ENCODE peak calls at places on chromosomes 11 and 22, in nine cellular contexts. One of them, this sample, is unnamed.
A peak's percentile ranks its signal among the peaks of the same experiment; 100 is the strongest.

GRCh38 chr11:124339671-124340447 is 19.9 kb upstream of the OR8D2 start:
- ATAC-seq in HCT116: no peak
- ATAC-seq in right lobe of liver: no peak
- ATAC-seq in Right ventricle myocardium superior: no peak
- ATAC-seq in left lung: no peak
- ATAC-seq in heart left ventricle: no peak
- ATAC-seq in A549: no peak
- ATAC-seq in CD8-positive, alpha-beta T cell: no peak
- ATAC-seq in left cardiac atrium: no peak
- ATAC-seq in this sample: no peak

GRCh38 chr11:59247535-59248227 is 35.0 kb upstream of the MPEG1 start:
- ATAC-seq in HCT116: no peak
- ATAC-seq in right lobe of liver: peak; percentile 51
- ATAC-seq in Right ventricle myocardium superior: peak; percentile 82
- ATAC-seq in left lung: peak; percentile 64
- ATAC-seq in heart left ventricle: peak; percentile 42
- ATAC-seq in A549: no peak
- ATAC-seq in CD8-positive, alpha-beta T cell: no peak
- ATAC-seq in left cardiac atrium: peak; percentile 30
- ATAC-seq in this sample: peak; percentile 62

GRCh38 chr11:46429709-46430108 is 38.1 kb upstream of the CHRM4 start:
- ATAC-seq in HCT116: no peak
- ATAC-seq in right lobe of liver: no peak
- ATAC-seq in Right ventricle myocardium superior: no peak
- ATAC-seq in left lung: no peak
- ATAC-seq in heart left ventricle: no peak
- ATAC-seq in A549: no peak
- ATAC-seq in CD8-positive, alpha-beta T cell: no peak
- ATAC-seq in left cardiac atrium: no peak
- ATAC-seq in this sample: no peak

GRCh38 chr11:117230981-117231636 is 764 bp downstream of the PCSK7 start:
- ATAC-seq in HCT116: no peak
- ATAC-seq in right lobe of liver: no peak
- ATAC-seq in Right ventricle myocardium superior: no peak
- ATAC-seq in left lung: no peak
- ATAC-seq in heart left ventricle: no peak
- ATAC-seq in A549: peak; percentile 23
- ATAC-seq in CD8-positive, alpha-beta T cell: no peak
- ATAC-seq in left cardiac atrium: no peak
- ATAC-seq in this sample: no peak

GRCh38 chr11:102613455-102613854 is 11.7 kb downstream of the MMP20 start:
- ATAC-seq in HCT116: no peak
- ATAC-seq in right lobe of liver: no peak
- ATAC-seq in Right ventricle myocardium superior: no peak
- ATAC-seq in left lung: no peak
- ATAC-seq in heart left ventricle: no peak
- ATAC-seq in A549: no peak
- ATAC-seq in CD8-positive, alpha-beta T cell: no peak
- ATAC-seq in left cardiac atrium: no peak
- ATAC-seq in this sample: no peak

GRCh38 chr22:29096736-29097669 is 24.2 kb downstream of the KREMEN1 start:
- ATAC-seq in HCT116: no peak
- ATAC-seq in right lobe of liver: no peak
- ATAC-seq in Right ventricle myocardium superior: peak; percentile 77
- ATAC-seq in left lung: no peak
- ATAC-seq in heart left ventricle: peak; percentile 87
- ATAC-seq in A549: no peak
- ATAC-seq in CD8-positive, alpha-beta T cell: no peak
- ATAC-seq in left cardiac atrium: peak; percentile 67
- ATAC-seq in this sample: no peak

GRCh38 chr22:45930324-45930723 is 46.6 kb downstream of the WNT7B start:
- ATAC-seq in HCT116: no peak
- ATAC-seq in right lobe of liver: no peak
- ATAC-seq in Right ventricle myocardium superior: no peak
- ATAC-seq in left lung: no peak
- ATAC-seq in heart left ventricle: no peak
- ATAC-seq in A549: no peak
- ATAC-seq in CD8-positive, alpha-beta T cell: no peak
- ATAC-seq in left cardiac atrium: no peak
- ATAC-seq in this sample: no peak

GRCh38 chr22:24303007-24303406 is 32.4 kb downstream of the SPECC1L start:
- ATAC-seq in HCT116: no peak
- ATAC-seq in right lobe of liver: peak; percentile 32
- ATAC-seq in Right ventricle myocardium superior: peak; percentile 14
- ATAC-seq in left lung: peak; percentile 10
- ATAC-seq in heart left ventricle: peak; percentile 14
- ATAC-seq in A549: no peak
- ATAC-seq in CD8-positive, alpha-beta T cell: no peak
- ATAC-seq in left cardiac atrium: peak; percentile 31
- ATAC-seq in this sample: peak; percentile 20

GRCh38 chr11:124610295-124610694 is 933 bp upstream of the PANX3 start:
- ATAC-seq in HCT116: no peak
- ATAC-seq in right lobe of liver: no peak
- ATAC-seq in Right ventricle myocardium superior: no peak
- ATAC-seq in left lung: peak; percentile 59
- ATAC-seq in heart left ventricle: no peak
- ATAC-seq in A549: no peak
- ATAC-seq in CD8-positive, alpha-beta T cell: no peak
- ATAC-seq in left cardiac atrium: no peak
- ATAC-seq in this sample: no peak

GRCh38 chr11:59267738-59268475 is 55.2 kb upstream of the MPEG1 start:
- ATAC-seq in HCT116: peak; percentile 17
- ATAC-seq in right lobe of liver: no peak
- ATAC-seq in Right ventricle myocardium superior: no peak
- ATAC-seq in left lung: no peak
- ATAC-seq in heart left ventricle: no peak
- ATAC-seq in A549: no peak
- ATAC-seq in CD8-positive, alpha-beta T cell: no peak
- ATAC-seq in left cardiac atrium: no peak
- ATAC-seq in this sample: no peak

GRCh38 chr11:104146943-104147342 is 17.0 kb downstream of the PDGFD start:
- ATAC-seq in HCT116: no peak
- ATAC-seq in right lobe of liver: no peak
- ATAC-seq in Right ventricle myocardium superior: no peak
- ATAC-seq in left lung: no peak
- ATAC-seq in heart left ventricle: no peak
- ATAC-seq in A549: no peak
- ATAC-seq in CD8-positive, alpha-beta T cell: no peak
- ATAC-seq in left cardiac atrium: no peak
- ATAC-seq in this sample: no peak

GRCh38 chr11:118370774-118371173 is 11.4 kb downstream of the UBE4A start:
- ATAC-seq in HCT116: peak; percentile 61
- ATAC-seq in right lobe of liver: no peak
- ATAC-seq in Right ventricle myocardium superior: no peak
- ATAC-seq in left lung: no peak
- ATAC-seq in heart left ventricle: no peak
- ATAC-seq in A549: no peak
- ATAC-seq in CD8-positive, alpha-beta T cell: no peak
- ATAC-seq in left cardiac atrium: no peak
- ATAC-seq in this sample: no peak

GRCh38 chr22:44979154-44979553 is 30.7 kb downstream of the PHF21B start:
- ATAC-seq in HCT116: no peak
- ATAC-seq in right lobe of liver: no peak
- ATAC-seq in Right ventricle myocardium superior: no peak
- ATAC-seq in left lung: no peak
- ATAC-seq in heart left ventricle: no peak
- ATAC-seq in A549: no peak
- ATAC-seq in CD8-positive, alpha-beta T cell: no peak
- ATAC-seq in left cardiac atrium: no peak
- ATAC-seq in this sample: no peak

GRCh38 chr22:44131989-44132685 is 48.6 kb upstream of the PARVG start:
- ATAC-seq in HCT116: no peak
- ATAC-seq in right lobe of liver: no peak
- ATAC-seq in Right ventricle myocardium superior: peak; percentile 37
- ATAC-seq in left lung: no peak
- ATAC-seq in heart left ventricle: peak; percentile 24
- ATAC-seq in A549: no peak
- ATAC-seq in CD8-positive, alpha-beta T cell: no peak
- ATAC-seq in left cardiac atrium: peak; percentile 17
- ATAC-seq in this sample: no peak

GRCh38 chr11:21427750-21428149 is 758.4 kb downstream of the NELL1 start:
- ATAC-seq in HCT116: no peak
- ATAC-seq in right lobe of liver: no peak
- ATAC-seq in Right ventricle myocardium superior: no peak
- ATAC-seq in left lung: no peak
- ATAC-seq in heart left ventricle: no peak
- ATAC-seq in A549: no peak
- ATAC-seq in CD8-positive, alpha-beta T cell: no peak
- ATAC-seq in left cardiac atrium: no peak
- ATAC-seq in this sample: no peak

GRCh38 chr11:83835423-83835822 is 549.3 kb upstream of the CCDC90B start:
- ATAC-seq in HCT116: no peak
- ATAC-seq in right lobe of liver: peak; percentile 45
- ATAC-seq in Right ventricle myocardium superior: no peak
- ATAC-seq in left lung: no peak
- ATAC-seq in heart left ventricle: no peak
- ATAC-seq in A549: no peak
- ATAC-seq in CD8-positive, alpha-beta T cell: no peak
- ATAC-seq in left cardiac atrium: no peak
- ATAC-seq in this sample: no peak

GRCh38 chr11:19994712-19995111 is 165.6 kb downstream of the DBX1 start:
- ATAC-seq in HCT116: no peak
- ATAC-seq in right lobe of liver: peak; percentile 73
- ATAC-seq in Right ventricle myocardium superior: no peak
- ATAC-seq in left lung: no peak
- ATAC-seq in heart left ventricle: no peak
- ATAC-seq in A549: no peak
- ATAC-seq in CD8-positive, alpha-beta T cell: no peak
- ATAC-seq in left cardiac atrium: no peak
- ATAC-seq in this sample: no peak

GRCh38 chr11:62416596-62416995 is 2.2 kb upstream of the SCGB1A1 start:
- ATAC-seq in HCT116: no peak
- ATAC-seq in right lobe of liver: no peak
- ATAC-seq in Right ventricle myocardium superior: no peak
- ATAC-seq in left lung: no peak
- ATAC-seq in heart left ventricle: no peak
- ATAC-seq in A549: no peak
- ATAC-seq in CD8-positive, alpha-beta T cell: no peak
- ATAC-seq in left cardiac atrium: no peak
- ATAC-seq in this sample: no peak

GRCh38 chr11:129637473-129637872 is 178.2 kb upstream of the TMEM45B start:
- ATAC-seq in HCT116: peak; percentile 40
- ATAC-seq in right lobe of liver: no peak
- ATAC-seq in Right ventricle myocardium superior: no peak
- ATAC-seq in left lung: no peak
- ATAC-seq in heart left ventricle: no peak
- ATAC-seq in A549: peak; percentile 64
- ATAC-seq in CD8-positive, alpha-beta T cell: no peak
- ATAC-seq in left cardiac atrium: no peak
- ATAC-seq in this sample: no peak

GRCh38 chr22:34992672-34993071 is 73.3 kb upstream of the ISX start:
- ATAC-seq in HCT116: peak; percentile 53
- ATAC-seq in right lobe of liver: no peak
- ATAC-seq in Right ventricle myocardium superior: no peak
- ATAC-seq in left lung: no peak
- ATAC-seq in heart left ventricle: no peak
- ATAC-seq in A549: no peak
- ATAC-seq in CD8-positive, alpha-beta T cell: no peak
- ATAC-seq in left cardiac atrium: no peak
- ATAC-seq in this sample: no peak

GRCh38 chr22:17492247-17492646 is 71.1 kb upstream of the SLC25A18 start:
- ATAC-seq in HCT116: no peak
- ATAC-seq in right lobe of liver: no peak
- ATAC-seq in Right ventricle myocardium superior: peak; percentile 89
- ATAC-seq in left lung: peak; percentile 31
- ATAC-seq in heart left ventricle: peak; percentile 82
- ATAC-seq in A549: no peak
- ATAC-seq in CD8-positive, alpha-beta T cell: no peak
- ATAC-seq in left cardiac atrium: peak; percentile 47
- ATAC-seq in this sample: no peak

GRCh38 chr11:88507771-88508557 is 170.4 kb upstream of the CTSC start:
- ATAC-seq in HCT116: no peak
- ATAC-seq in right lobe of liver: no peak
- ATAC-seq in Right ventricle myocardium superior: no peak
- ATAC-seq in left lung: peak; percentile 57
- ATAC-seq in heart left ventricle: no peak
- ATAC-seq in A549: no peak
- ATAC-seq in CD8-positive, alpha-beta T cell: no peak
- ATAC-seq in left cardiac atrium: peak; percentile 5
- ATAC-seq in this sample: no peak

GRCh38 chr11:45713573-45713972 is 48.2 kb upstream of the CHST1 start:
- ATAC-seq in HCT116: no peak
- ATAC-seq in right lobe of liver: no peak
- ATAC-seq in Right ventricle myocardium superior: no peak
- ATAC-seq in left lung: no peak
- ATAC-seq in heart left ventricle: no peak
- ATAC-seq in A549: no peak
- ATAC-seq in CD8-positive, alpha-beta T cell: no peak
- ATAC-seq in left cardiac atrium: no peak
- ATAC-seq in this sample: no peak